ENCODE peak calls at places on chromosomes 11 and 22, in seven cellular contexts. H is activated T-cell treated with anti-CD3 and anti-CD28 coated beads for 24 hours; Y is RKO; Z is midbrain; P is M059J; M is stimulated activated CD4-positive, alpha-beta T cell treated with anti-CD3 and anti-CD28 coated beads, Interleukin-1b, Interleukin-23, amount 100 ng/mL, for 1 hour; A is activated CD8-positive, alpha-beta T cell treated with anti-CD3 and anti-CD28 coated beads for 36 hours. T is an unnamed sample.

GRCh38 chr11:7512525-7513209 is 1.1 kb upstream of the PPFIBP2 start:
- DNase-seq in H (no peak), Y (no peak), Z (peak; percentile 69), P (no peak), M (no peak), A (peak; percentile 58), T (no peak)

GRCh38 chr11:7436657-7437056 is 48.6 kb upstream of the OLFML1 start:
- DNase-seq in H (no peak), Y (no peak), Z (peak; percentile 12), P (no peak), M (no peak), A (peak; percentile 30), T (no peak)

GRCh38 chr11:11895672-11896071 is 53.9 kb downstream of the USP47 start:
- DNase-seq in H (no peak), Y (peak; percentile 28), Z (no peak), P (peak; percentile 23), M (no peak), A (no peak), T (no peak)

GRCh38 chr22:46947516-46948260 is 185.2 kb downstream of the TBC1D22A start:
- DNase-seq in H (no peak), Y (no peak), Z (no peak), P (no peak), M (no peak), A (no peak), T (no peak)

GRCh38 chr11:17581732-17582053 is 34.6 kb downstream of the OTOG start:
- DNase-seq in H (no peak), Y (no peak), Z (no peak), P (no peak), M (no peak), A (no peak), T (no peak)

GRCh38 chr11:104534268-104534667 is 364.0 kb downstream of the CASP12 start:
- DNase-seq in H (no peak), Y (no peak), Z (no peak), P (peak; percentile 61), M (no peak), A (no peak), T (peak; percentile 11)

GRCh38 chr11:70487160-70487559 is 88.8 kb downstream of the CTTN start:
- DNase-seq in H (no peak), Y (no peak), Z (no peak), P (no peak), M (no peak), A (no peak), T (no peak)

GRCh38 chr22:49810363-49811013 is 17.2 kb downstream of the BRD1 start:
- DNase-seq in H (no peak), Y (no peak), Z (no peak), P (peak; percentile 34), M (no peak), A (no peak), T (no peak)

GRCh38 chr22:36022162-36022561 is 6.5 kb downstream of the RBFOX2 start:
- DNase-seq in H (no peak), Y (no peak), Z (no peak), P (peak; percentile 8), M (no peak), A (no peak), T (no peak)

GRCh38 chr11:134532921-134533421 is 120.9 kb upstream of the B3GAT1 start:
- DNase-seq in H (no peak), Y (no peak), Z (no peak), P (no peak), M (no peak), A (no peak), T (no peak)

GRCh38 chr11:44787981-44788380 is 61.2 kb downstream of the TSPAN18 start:
- DNase-seq in H (no peak), Y (no peak), Z (no peak), P (no peak), M (no peak), A (no peak), T (no peak)

GRCh38 chr11:94002226-94002625 is 18.9 kb upstream of the HEPHL1 start:
- DNase-seq in H (no peak), Y (no peak), Z (no peak), P (peak; percentile 57), M (no peak), A (no peak), T (no peak)

GRCh38 chr11:110430267-110431211 is 791 bp downstream of the FDX1 start:
- DNase-seq in H (no peak), Y (peak; percentile 34), Z (no peak), P (peak; percentile 37), M (no peak), A (peak; percentile 49), T (no peak)

GRCh38 chr22:18008136-18008535 is 16.2 kb downstream of the MICAL3 start:
- DNase-seq in H (no peak), Y (no peak), Z (no peak), P (no peak), M (no peak), A (no peak), T (no peak)

GRCh38 chr22:20083157-20083890 is 3.3 kb downstream of the DGCR8 start:
- DNase-seq in H (no peak), Y (no peak), Z (no peak), P (no peak), M (no peak), A (no peak), T (no peak)

GRCh38 chr11:108891143-108891542 is 226.3 kb downstream of the DDX10 start:
- DNase-seq in H (no peak), Y (no peak), Z (no peak), P (no peak), M (no peak), A (no peak), T (no peak)

GRCh38 chr22:33451851-33452469 is 393.8 kb upstream of the SYN3 start:
- DNase-seq in H (no peak), Y (no peak), Z (no peak), P (peak; percentile 13), M (no peak), A (no peak), T (no peak)